ENCODE peak calls at places on chromosomes 13 and 19, in nine cellular contexts. L is brain microvascular endothelial cell; K is fibroblast of lung; C is lung; R is CD8-positive, alpha-beta T cell; W is cardiac muscle cell; F is SJSA1; T is uterus; P is AG04450. X is an unnamed sample. For H3K27me3, the result is how much of the 10 kb centered on the place peaks cover.

GRCh38 chr13:39415403-39415802 is 187.6 kb downstream of the LHFPL6 start:
- DNase-seq in L (no peak), K (peak), C (peak), R (no peak), W (peak), F (peak), T (peak), P (no peak), X (no peak)

GRCh38 chr19:10946964-10947657 is 13.7 kb upstream of the SMARCA4 start:
- DNase-seq in L (no peak), K (peak), C (no peak), R (no peak), W (no peak), F (no peak), T (no peak), P (no peak), X (no peak)

GRCh38 chr19:4369109-4369887 is 25.9 kb downstream of the MPND start:
- DNase-seq in L (no peak), K (peak), C (peak), R (peak), W (no peak), F (peak), T (peak), P (no peak), X (peak)

GRCh38 chr13:24038405-24038804 is 122.1 kb upstream of the SPATA13 start:
- DNase-seq in L (peak), K (peak), C (peak), R (no peak), W (no peak), F (no peak), T (no peak), P (no peak), X (no peak)

GRCh38 chr13:36753176-36753575 is 65.8 kb upstream of the RFXAP start:
- DNase-seq in L (no peak), K (no peak), C (no peak), R (no peak), W (no peak), F (no peak), T (no peak), P (no peak), X (no peak)

GRCh38 chr19:47523473-47523872 is 8.6 kb upstream of the NAPA start:
- DNase-seq in L (no peak), K (no peak), C (no peak), R (no peak), W (no peak), F (no peak), T (no peak), P (no peak), X (no peak)

GRCh38 chr13:33053397-33054066 is 37.3 kb downstream of the KL start:
- DNase-seq in L (no peak), K (peak), C (no peak), R (no peak), W (no peak), F (no peak), T (no peak), P (no peak), X (no peak)

GRCh38 chr19:15218501-15218900 is 13.7 kb downstream of the EPHX3 start:
- DNase-seq in L (no peak), K (no peak), C (no peak), R (no peak), W (no peak), F (no peak), T (no peak), P (no peak), X (no peak)

GRCh38 chr19:49558591-49558990 is 21.8 kb downstream of the NOSIP start:
- DNase-seq in L (no peak), K (no peak), C (no peak), R (peak), W (no peak), F (no peak), T (no peak), P (no peak), X (peak)

GRCh38 chr13:109651854-109652253 is 134.5 kb downstream of the IRS2 start:
- DNase-seq in L (no peak), K (no peak), C (no peak), R (no peak), W (no peak), F (peak), T (no peak), P (no peak), X (no peak)

GRCh38 chr13:41017153-41017552 is 2.0 kb downstream of the ELF1 start:
- DNase-seq in L (no peak), K (no peak), C (no peak), R (no peak), W (no peak), F (no peak), T (no peak), P (no peak), X (peak)

GRCh38 chr13:48112896-48113525 is 18.1 kb upstream of the MED4 start:
- DNase-seq in L (peak), K (peak), C (no peak), R (no peak), W (no peak), F (no peak), T (no peak), P (no peak), X (no peak)

GRCh38 chr13:48411281-48412099 is 1.4 kb downstream of the LPAR6 start:
- DNase-seq in L (no peak), K (peak), C (no peak), R (no peak), W (no peak), F (no peak), T (no peak), P (no peak), X (peak)

GRCh38 chr19:5805465-5806132 is 732 bp downstream of the NRTN start:
- DNase-seq in L (peak), K (peak), C (peak), R (peak), W (peak), F (peak), T (no peak), P (no peak), X (peak)

GRCh38 chr13:51644649-51645048 is 60.4 kb downstream of the WDFY2 start:
- DNase-seq in L (peak), K (peak), C (no peak), R (no peak), W (no peak), F (no peak), T (no peak), P (no peak), X (no peak)

GRCh38 chr19:32269831-32270230 is 75.6 kb upstream of the ZNF507 start:
- DNase-seq in L (no peak), K (no peak), C (no peak), R (no peak), W (no peak), F (no peak), T (no peak), P (no peak), X (no peak)

GRCh38 chr19:12364391-12365093 is 941 bp downstream of the ZNF442 start:
- DNase-seq in L (peak), K (peak), C (peak), R (peak), W (peak), F (no peak), T (peak), P (no peak), X (no peak)

GRCh38 chr13:41145136-41145908 is 12.7 kb upstream of the KBTBD6 start:
- DNase-seq in L (no peak), K (peak), C (no peak), R (no peak), W (no peak), F (no peak), T (no peak), P (peak), X (no peak)

GRCh38 chr19:2455481-2456300 is 1.1 kb downstream of the LMNB2 start:
- DNase-seq in L (no peak), K (no peak), C (no peak), R (no peak), W (no peak), F (peak), T (peak), P (no peak), X (peak)

GRCh38 chr13:46687810-46688209 is 109.2 kb downstream of the ESD start:
- DNase-seq in L (peak), K (peak), C (no peak), R (no peak), W (no peak), F (no peak), T (no peak), P (no peak), X (no peak)

GRCh38 chr13:25902946-25903345 is 148.9 kb downstream of the SHISA2 start:
- DNase-seq in L (no peak), K (no peak), C (no peak), R (no peak), W (no peak), F (no peak), T (no peak), P (no peak), X (peak)

DNA sequence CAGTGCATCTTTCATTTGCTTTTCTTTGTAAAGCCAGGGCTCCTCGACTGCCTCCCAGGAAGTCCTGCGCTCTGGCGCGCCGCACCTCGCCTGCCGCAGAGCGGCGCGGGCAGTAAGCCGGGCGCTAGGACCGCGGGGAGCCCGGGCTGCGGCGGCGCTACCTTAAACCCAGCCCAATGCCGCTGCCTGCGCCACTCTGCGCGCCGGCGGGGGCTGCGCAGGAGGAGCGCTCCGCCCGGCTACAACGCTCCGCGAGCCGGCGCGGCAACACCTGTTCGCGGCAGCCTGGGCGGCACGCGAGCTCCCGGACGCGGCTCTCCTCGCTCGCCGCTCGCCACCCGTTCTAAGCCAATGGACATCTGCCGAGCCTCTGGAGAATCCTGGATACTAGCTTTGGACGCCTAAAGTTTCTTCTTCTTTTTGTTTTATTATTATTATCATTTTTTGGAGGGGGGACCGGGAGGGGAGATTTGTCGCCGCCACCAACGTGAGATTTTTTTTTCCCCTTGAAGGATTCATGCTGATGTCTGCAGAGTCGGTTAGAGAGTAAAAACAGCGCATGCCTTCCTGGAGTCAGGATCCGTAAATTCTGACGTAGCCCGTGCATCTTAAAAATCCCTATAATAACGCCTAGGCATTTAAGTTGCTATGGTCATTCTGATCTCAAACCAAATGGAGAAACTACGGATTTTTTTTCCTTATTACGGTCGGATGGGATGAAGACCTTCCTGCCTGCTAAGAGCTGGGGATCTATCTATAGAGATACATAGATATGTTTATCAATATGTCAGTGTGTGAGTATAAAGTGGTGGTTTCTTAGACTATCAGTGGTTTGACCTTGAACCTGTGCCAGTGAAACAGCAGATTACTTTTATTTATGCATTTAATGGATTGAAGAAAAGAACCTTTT is at the start of gene FGF9:
- DNase-seq in L (peak), K (peak), C (peak), R (peak), W (peak), F (peak), T (peak), P (no peak), X (peak)
- H3K27me3 ChIP-seq in L (under half), K (under half), C (under half), R (under half), W (half or more), F (under half), T (under half), P (under half), X (under half)

GRCh38 chr13:75831389-75831788 is 195.3 kb downstream of the LMO7 start:
- DNase-seq in L (no peak), K (no peak), C (no peak), R (no peak), W (no peak), F (no peak), T (no peak), P (no peak), X (no peak)
- H3K27me3 ChIP-seq in L (under half), K (under half), C (under half), R (under half), W (under half), F (under half), T (under half), P (under half), X (under half)

GRCh38 chr13:99905814-99906213 is 65.8 kb downstream of the ZIC5 start:
- DNase-seq in L (no peak), K (no peak), C (no peak), R (no peak), W (no peak), F (no peak), T (no peak), P (no peak), X (no peak)

GRCh38 chr13:99903140-99903539 is 68.4 kb downstream of the ZIC5 start:
- DNase-seq in L (no peak), K (no peak), C (no peak), R (no peak), W (no peak), F (no peak), T (no peak), P (no peak), X (no peak)

GRCh38 chr13:99900960-99901359 is 70.6 kb downstream of the ZIC5 start:
- DNase-seq in L (no peak), K (no peak), C (no peak), R (no peak), W (no peak), F (no peak), T (no peak), P (no peak), X (no peak)

GRCh38 chr13:99905224-99905623 is 66.3 kb downstream of the ZIC5 start:
- DNase-seq in L (no peak), K (no peak), C (no peak), R (no peak), W (no peak), F (no peak), T (no peak), P (no peak), X (no peak)

GRCh38 chr13:99902657-99903056 is 68.9 kb downstream of the ZIC5 start:
- DNase-seq in L (no peak), K (no peak), C (no peak), R (no peak), W (no peak), F (no peak), T (no peak), P (no peak), X (no peak)
- H3K27me3 ChIP-seq in L (under half), K (under half), C (under half), R (under half), W (under half), F (half or more), T (under half), P (under half), X (under half)

DNA sequence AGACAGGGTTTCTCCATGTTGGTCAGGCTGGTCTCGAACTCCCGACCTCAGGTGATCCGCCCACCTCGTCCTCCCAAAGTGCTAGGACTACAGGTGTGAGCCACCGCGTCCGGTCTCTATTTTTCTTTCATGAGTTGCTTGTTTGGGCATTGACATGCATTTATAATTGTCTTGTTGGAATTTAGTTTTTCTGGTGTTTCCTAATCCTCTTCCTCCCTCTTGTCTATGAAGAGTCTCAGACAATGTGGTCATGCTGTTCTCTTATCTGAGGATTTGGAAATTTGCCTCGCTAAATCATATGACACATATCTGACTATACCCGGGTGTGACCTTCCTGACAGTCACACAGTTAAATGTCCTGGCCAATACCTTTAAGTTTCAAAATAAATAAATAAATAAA is 7.4 kb upstream of the CEACAM18 start:
- DNase-seq in L (no peak), K (no peak), C (no peak), R (no peak), W (no peak), F (no peak), T (no peak), P (no peak), X (no peak)
- H3K27me3 ChIP-seq in L (under half), K (under half), C (under half), R (under half), W (under half), F (under half), T (under half), P (under half), X (under half)

GRCh38 chr13:101916758-101917474 is 464.4 kb downstream of the ITGBL1 start:
- DNase-seq in L (no peak), K (no peak), C (no peak), R (no peak), W (peak), F (no peak), T (no peak), P (no peak), X (no peak)
- H3K27me3 ChIP-seq in L (half or more), K (under half), C (under half), R (under half), W (half or more), F (half or more), T (under half), P (under half), X (under half)